ENCODE peak calls at places on chromosomes 5 and 9, in seven cellular contexts. V is lung, S is heart left ventricle, W is dorsolateral prefrontal cortex, Z is uterus, P is thyroid gland, Q is GM23338. E is an unnamed sample.

GRCh38 chr5:171367424-171368370 is 20.0 kb upstream of the NPM1 start:
- DNase-seq in V (no peak), S (no peak), W (no peak), Z (no peak), P (peak; percentile 81), Q (no peak), E (no peak)

GRCh38 chr9:137685886-137686420 is 67.1 kb downstream of the EHMT1 start:
- DNase-seq in V (no peak), S (no peak), W (no peak), Z (no peak), P (no peak), Q (no peak), E (no peak)

GRCh38 chr9:27535701-27536118 is 6.1 kb upstream of the MOB3B start:
- DNase-seq in V (no peak), S (no peak), W (no peak), Z (no peak), P (peak; percentile 22), Q (peak; percentile 82), E (no peak)

GRCh38 chr9:133406039-133406438 is 11.8 kb downstream of the REXO4 start:
- DNase-seq in V (no peak), S (no peak), W (no peak), Z (no peak), P (no peak), Q (no peak), E (no peak)

GRCh38 chr5:176389114-176389768 is 690 bp downstream of the HIGD2A start:
- DNase-seq in V (no peak), S (no peak), W (no peak), Z (no peak), P (no peak), Q (no peak), E (no peak)

GRCh38 chr5:59097116-59097515 is 514.2 kb downstream of the RAB3C start:
- DNase-seq in V (no peak), S (no peak), W (no peak), Z (no peak), P (no peak), Q (no peak), E (no peak)

GRCh38 chr9:83235524-83235923 is 172.6 kb upstream of the RASEF start:
- DNase-seq in V (no peak), S (no peak), W (no peak), Z (no peak), P (no peak), Q (peak; percentile 55), E (no peak)

GRCh38 chr9:73889023-73889422 is 608.1 kb upstream of the RORB start:
- DNase-seq in V (no peak), S (no peak), W (no peak), Z (no peak), P (no peak), Q (no peak), E (no peak)

GRCh38 chr9:109467936-109468335 is 30.2 kb downstream of the PTPN3 start:
- DNase-seq in V (no peak), S (no peak), W (no peak), Z (no peak), P (no peak), Q (no peak), E (no peak)

GRCh38 chr5:132268698-132269551 is 11.4 kb downstream of the PDLIM4 start:
- DNase-seq in V (no peak), S (no peak), W (no peak), Z (peak; percentile 49), P (no peak), Q (no peak), E (no peak)

GRCh38 chr9:98610196-98610595 is 98.5 kb downstream of the GABBR2 start:
- DNase-seq in V (no peak), S (no peak), W (peak; percentile 33), Z (no peak), P (peak; percentile 48), Q (no peak), E (peak; percentile 27)

GRCh38 chr9:87119328-87119881 is 172.1 kb upstream of the GAS1 start:
- DNase-seq in V (peak; percentile 42), S (peak; percentile 63), W (no peak), Z (no peak), P (peak; percentile 78), Q (no peak), E (peak; percentile 20)

GRCh38 chr5:124913329-124913653 is 166.9 kb upstream of the ZNF608 start:
- DNase-seq in V (no peak), S (no peak), W (no peak), Z (no peak), P (no peak), Q (no peak), E (no peak)

GRCh38 chr9:102135768-102136167 is 397.3 kb upstream of the GRIN3A start:
- DNase-seq in V (no peak), S (no peak), W (no peak), Z (no peak), P (no peak), Q (no peak), E (no peak)

GRCh38 chr5:83577036-83577636 is 105.6 kb downstream of the VCAN start:
- DNase-seq in V (peak; percentile 32), S (no peak), W (no peak), Z (no peak), P (no peak), Q (no peak), E (no peak)

GRCh38 chr5:79666758-79667157 is 22.9 kb upstream of the CMYA5 start:
- DNase-seq in V (no peak), S (no peak), W (no peak), Z (no peak), P (peak; percentile 12), Q (peak; percentile 3), E (no peak)

GRCh38 chr5:154055225-154055624 is 16.5 kb downstream of the MFAP3 start:
- DNase-seq in V (no peak), S (no peak), W (no peak), Z (no peak), P (no peak), Q (no peak), E (no peak)

DNA sequence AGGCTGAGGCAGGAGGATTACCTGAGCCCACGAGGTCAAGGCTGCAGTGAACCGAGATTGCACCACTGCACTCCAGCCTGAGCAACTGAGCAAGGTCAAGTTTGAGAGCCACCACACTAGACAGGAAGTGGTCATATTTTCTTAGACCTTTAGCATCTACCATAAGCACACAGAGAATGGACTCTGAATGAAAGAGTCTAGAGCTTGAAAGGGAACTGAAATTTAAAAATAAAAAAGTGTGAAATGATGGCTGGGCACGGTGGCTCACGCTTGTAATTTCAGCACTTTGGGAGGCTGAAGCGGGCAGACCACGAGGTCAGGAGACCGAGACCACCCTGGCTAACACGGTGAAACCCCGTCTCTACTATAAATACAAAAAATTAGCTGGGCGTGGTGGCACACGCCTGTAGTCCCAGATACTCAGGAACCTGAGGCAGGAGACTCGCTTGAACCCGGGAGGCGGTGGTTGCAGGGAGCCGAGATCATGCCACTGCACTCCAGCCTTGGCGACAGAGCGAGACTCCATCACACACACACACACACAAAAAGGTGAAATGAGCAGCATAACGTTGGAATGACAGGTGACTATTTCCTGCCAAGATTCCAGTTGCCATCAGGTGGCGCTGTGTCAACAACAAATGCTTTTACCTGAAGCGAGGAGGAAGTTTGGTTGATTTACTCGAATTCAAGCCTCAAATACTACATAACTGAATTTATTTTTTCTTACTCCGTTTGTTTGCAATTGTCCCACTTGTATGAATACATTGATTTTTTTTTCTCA is 21.3 kb upstream of the AK3 start:
- DNase-seq in V (peak; percentile 82), S (peak; percentile 63), W (peak; percentile 71), Z (peak; percentile 73), P (peak; percentile 88), Q (peak; percentile 91), E (peak; percentile 44)
- TF ChIP-seq CTCF in V (peak; percentile 92), S (peak; percentile 80), W (peak; percentile 86), Z (peak; percentile 85), P (peak; percentile 75), Q (peak; percentile 98), E (peak; percentile 80)

DNA sequence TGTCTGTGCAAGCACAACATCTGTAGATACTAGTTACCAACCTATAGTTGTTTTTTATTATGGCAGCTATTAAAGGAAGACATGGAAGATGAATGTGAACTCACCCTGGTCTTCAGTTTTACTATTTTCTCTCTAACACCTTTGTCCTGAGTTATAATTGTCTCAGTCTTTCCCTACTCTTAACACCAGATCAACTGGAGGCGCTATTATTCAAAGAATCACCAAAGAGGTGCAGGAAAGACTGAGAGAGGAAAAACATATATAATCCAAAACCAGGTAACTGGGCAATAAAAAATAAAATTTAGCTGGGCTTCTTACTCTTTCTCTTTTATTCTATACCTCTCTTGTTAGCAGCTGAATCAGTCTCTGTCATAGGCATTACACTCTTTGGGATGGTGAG is 134.2 kb upstream of the C6 start:
- DNase-seq in V (no peak), S (no peak), W (no peak), Z (no peak), P (no peak), Q (peak; percentile 18), E (no peak)
- H3K27me3 ChIP-seq in V (no peaks in the 10 kb centered on the region), S (no peaks in the 10 kb centered on the region), W (peaks cover 4% of the 10 kb centered on the region), Z (no peaks in the 10 kb centered on the region), P (no peaks in the 10 kb centered on the region), Q (no peaks in the 10 kb centered on the region), E (no peaks in the 10 kb centered on the region)

GRCh38 chr9:19408316-19408692 is 505 bp upstream of the ACER2 start:
- DNase-seq in V (peak; percentile 51), S (peak; percentile 76), W (peak; percentile 8), Z (no peak), P (no peak), Q (peak; percentile 37), E (no peak)

GRCh38 chr9:19409406-19410194 is 791 bp downstream of the ACER2 start:
- DNase-seq in V (no peak), S (peak; percentile 67), W (no peak), Z (peak; percentile 34), P (peak; percentile 50), Q (peak; percentile 74), E (no peak)

GRCh38 chr9:19408693-19409405 is at the start of gene ACER2:
- DNase-seq in V (peak; percentile 96), S (peak; percentile 96), W (peak; percentile 92), Z (peak; percentile 92), P (peak; percentile 96), Q (peak; percentile 97), E (peak; percentile 59)

GRCh38 chr9:19405771-19406170 is 3.0 kb upstream of the ACER2 start:
- DNase-seq in V (no peak), S (no peak), W (no peak), Z (no peak), P (no peak), Q (no peak), E (no peak)

GRCh38 chr9:19404278-19405075 is 4.3 kb upstream of the ACER2 start:
- DNase-seq in V (no peak), S (no peak), W (no peak), Z (no peak), P (no peak), Q (no peak), E (no peak)
- H3K27ac ChIP-seq in V (no peak overlapping the region), S (no peak overlapping the region), W (no peak overlapping the region), Z (no peak overlapping the region), P (no peak overlapping the region), Q (no peak overlapping the region), E (no peak overlapping the region)

GRCh38 chr9:69211424-69212036 is 37.5 kb downstream of the TJP2 start:
- DNase-seq in V (no peak), S (no peak), W (no peak), Z (no peak), P (no peak), Q (no peak), E (no peak)

GRCh38 chr9:69204869-69205268 is 30.8 kb downstream of the TJP2 start:
- DNase-seq in V (peak; percentile 31), S (peak; percentile 56), W (peak; percentile 76), Z (no peak), P (peak; percentile 40), Q (peak; percentile 32), E (no peak)

GRCh38 chr9:69206047-69206446 is 32.0 kb downstream of the TJP2 start:
- DNase-seq in V (no peak), S (no peak), W (no peak), Z (no peak), P (no peak), Q (no peak), E (no peak)

GRCh38 chr9:69204378-69204777 is 30.3 kb downstream of the TJP2 start:
- DNase-seq in V (no peak), S (no peak), W (no peak), Z (no peak), P (no peak), Q (no peak), E (no peak)

GRCh38 chr9:69207503-69207902 is 33.4 kb downstream of the TJP2 start:
- DNase-seq in V (no peak), S (peak; percentile 47), W (no peak), Z (no peak), P (peak; percentile 49), Q (peak; percentile 45), E (no peak)
- TF ChIP-seq CTCF in V (no peak), S (no peak), W (no peak), Z (no peak), P (no peak), Q (peak; percentile 40), E (peak; percentile 7)